ENCODE peak calls at places on chromosomes 7 and 10, in four cellular contexts. U is mesenchymal stem cell, Q is trophoblast cell, D is H9. Y is an unnamed sample.

GRCh38 chr7:124959676-124960075 is 30.1 kb upstream of the POT1 start:
- DNase-seq in U (no peak), D (no peak), Q (no peak), Y (no peak)

GRCh38 chr7:9939171-9939570 is 1034.5 kb upstream of the PHF14 start:
- DNase-seq in Q (no peak), D (no peak), U (peak; percentile 19), Y (no peak)

GRCh38 chr7:78924581-78924980 is 528.9 kb downstream of the MAGI2 start:
- DNase-seq in U (peak; percentile 42), D (no peak), Q (peak; percentile 71), Y (peak; percentile 17)

GRCh38 chr10:126391162-126391880 is 3.0 kb upstream of the ADAM12 start:
- DNase-seq in U (peak; percentile 91), D (no peak), Q (no peak), Y (no peak)

GRCh38 chr10:33309410-33309809 is 25.1 kb downstream of the NRP1 start:
- DNase-seq in D (no peak), U (no peak), Q (no peak), Y (no peak)

GRCh38 chr10:69318997-69319727 is 40.9 kb downstream of the HK1 start:
- DNase-seq in D (no peak), Q (peak; percentile 68), U (peak; percentile 80), Y (no peak)

GRCh38 chr10:48490576-48491345 is 114.1 kb downstream of the ARHGAP22 start:
- DNase-seq in D (no peak), U (no peak), Q (no peak), Y (no peak)

GRCh38 chr7:85806321-85806720 is 619.5 kb upstream of the SEMA3D start:
- DNase-seq in D (peak; percentile 53), U (no peak), Q (no peak), Y (no peak)

GRCh38 chr7:14420768-14421167 is 431.3 kb upstream of the ETV1 start:
- DNase-seq in U (no peak), Q (no peak), D (peak; percentile 39), Y (no peak)

GRCh38 chr10:43940898-43941777 is 292.5 kb upstream of the ZNF32 start:
- DNase-seq in Q (no peak), D (peak; percentile 7), U (no peak), Y (no peak)

DNA sequence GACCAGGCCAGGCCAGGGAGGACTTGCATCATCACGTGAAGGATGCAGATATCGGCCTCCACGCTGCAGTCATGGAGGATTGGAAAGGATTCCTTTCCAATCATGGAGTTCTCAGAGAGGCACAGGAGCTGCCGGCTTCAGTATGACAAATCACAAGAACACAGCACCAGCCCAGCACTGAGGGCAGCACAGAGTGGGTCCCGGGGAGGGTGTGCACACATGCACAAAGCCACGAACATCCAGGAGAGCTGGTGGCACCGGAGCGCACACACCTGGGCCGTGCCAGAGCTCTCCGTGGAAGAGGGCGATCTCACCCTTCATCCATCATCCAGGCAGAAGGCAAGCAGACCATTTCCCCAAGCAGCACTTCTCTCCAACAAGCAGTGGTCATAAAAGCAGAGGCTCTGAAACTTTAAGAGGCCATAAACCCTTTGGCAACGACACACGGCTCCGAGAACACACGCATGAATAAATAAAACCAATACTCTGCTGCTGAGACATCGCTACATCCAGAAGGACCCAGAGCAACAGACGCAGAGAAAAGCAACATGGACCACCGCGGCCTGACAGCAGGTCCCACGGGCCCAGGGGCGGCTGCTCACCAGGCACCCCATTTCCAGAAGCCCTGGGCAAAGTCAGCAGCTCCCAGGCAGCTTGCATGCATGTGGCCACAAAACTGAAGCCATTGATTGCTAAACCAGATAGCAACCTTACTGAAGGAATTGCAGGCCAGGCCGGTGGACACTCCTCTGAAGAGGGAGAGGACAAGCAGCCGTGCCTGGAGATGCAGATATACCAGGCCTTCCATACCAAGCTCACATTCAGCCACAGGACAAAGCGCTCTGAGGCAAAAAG is 180.8 kb downstream of the USP6NL start:
- DNase-seq in Q (no peak), U (no peak), D (peak; percentile 24), Y (no peak)
- H2BK12ac ChIP-seq in Q (no peak overlapping the region), U (no peak overlapping the region), D (no peak overlapping the region), Y (no peak overlapping the region)

DNA sequence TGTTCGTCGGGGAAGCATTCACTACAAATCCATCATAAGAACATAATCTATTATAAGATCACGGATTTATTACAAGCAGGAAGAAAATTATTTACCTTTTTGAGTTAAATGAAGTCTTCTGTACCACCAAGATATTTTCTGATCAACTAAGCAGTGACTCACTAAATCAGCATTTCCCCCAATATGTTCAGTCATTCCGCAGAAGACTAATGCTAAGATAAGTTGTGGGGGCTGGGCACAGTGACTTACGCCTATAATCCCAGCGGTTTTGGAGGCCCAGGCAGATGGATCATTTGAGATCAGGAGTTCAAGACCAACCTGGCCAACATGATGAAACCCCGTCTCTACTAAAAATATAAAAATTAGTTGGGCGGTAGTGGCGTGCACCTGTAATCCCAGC is 144.2 kb upstream of the EGR2 start:
- DNase-seq in Q (no peak), U (peak; percentile 12), D (no peak), Y (no peak)
- H3K9ac ChIP-seq in Q (no peak overlapping the region), U (no peak overlapping the region), D (no peak overlapping the region), Y (no peak overlapping the region)

DNA sequence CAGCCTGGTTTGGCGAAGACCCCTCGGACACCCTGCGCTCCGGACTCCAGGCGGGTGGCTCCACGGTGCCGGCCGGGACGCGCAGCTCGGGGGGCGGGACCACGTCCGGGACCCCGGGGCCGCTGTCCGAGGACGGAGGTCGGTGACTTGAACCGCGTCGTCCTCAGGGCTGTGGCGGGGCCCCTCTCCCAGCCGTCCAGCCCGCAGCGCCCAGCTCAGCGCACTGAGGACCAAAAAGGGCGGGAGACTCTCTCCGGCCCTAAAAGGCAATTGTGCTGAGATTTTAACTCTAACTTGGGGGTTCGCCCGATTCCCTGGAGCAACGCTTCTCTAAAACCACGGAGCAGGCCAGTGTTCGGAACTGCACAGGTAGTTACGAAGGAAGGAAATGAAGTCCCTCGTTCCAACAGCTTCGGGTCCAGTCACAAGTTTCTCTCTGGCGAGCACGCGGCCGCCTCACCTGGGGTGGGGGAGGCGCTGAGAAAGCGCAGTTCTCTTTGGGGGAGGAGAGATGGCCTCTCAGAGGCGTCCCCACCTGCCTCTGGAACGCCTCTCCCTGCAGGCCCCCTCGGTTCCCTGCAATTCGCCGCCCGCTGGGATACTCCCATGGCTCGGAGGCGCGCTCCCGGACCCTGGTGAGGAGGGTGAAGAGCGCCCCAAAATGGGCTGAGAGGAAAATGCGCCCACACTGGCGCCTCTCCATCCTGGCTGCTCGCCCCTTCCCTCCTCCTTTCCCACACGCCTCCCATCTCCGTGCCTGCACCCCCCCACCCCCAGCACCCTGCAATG is 352.7 kb downstream of the DNAJB6 start:
- DNase-seq in U (no peak), D (no peak), Q (no peak), Y (peak; percentile 49)
- H2BK12ac ChIP-seq in U (no peak overlapping the region), D (no peak overlapping the region), Q (no peak overlapping the region), Y (no peak overlapping the region)

GRCh38 chr10:6739530-6740174 is 159.6 kb upstream of the PRKCQ start:
- DNase-seq in U (no peak), D (no peak), Q (no peak), Y (no peak)

GRCh38 chr10:6738464-6738824 is 158.4 kb upstream of the PRKCQ start:
- DNase-seq in Q (no peak), D (no peak), U (no peak), Y (no peak)

GRCh38 chr10:6734286-6734685 is 154.2 kb upstream of the PRKCQ start:
- DNase-seq in D (no peak), U (no peak), Q (peak; percentile 56), Y (no peak)

GRCh38 chr10:6737080-6737641 is 157.1 kb upstream of the PRKCQ start:
- DNase-seq in U (no peak), Q (no peak), D (peak; percentile 68), Y (no peak)

DNA sequence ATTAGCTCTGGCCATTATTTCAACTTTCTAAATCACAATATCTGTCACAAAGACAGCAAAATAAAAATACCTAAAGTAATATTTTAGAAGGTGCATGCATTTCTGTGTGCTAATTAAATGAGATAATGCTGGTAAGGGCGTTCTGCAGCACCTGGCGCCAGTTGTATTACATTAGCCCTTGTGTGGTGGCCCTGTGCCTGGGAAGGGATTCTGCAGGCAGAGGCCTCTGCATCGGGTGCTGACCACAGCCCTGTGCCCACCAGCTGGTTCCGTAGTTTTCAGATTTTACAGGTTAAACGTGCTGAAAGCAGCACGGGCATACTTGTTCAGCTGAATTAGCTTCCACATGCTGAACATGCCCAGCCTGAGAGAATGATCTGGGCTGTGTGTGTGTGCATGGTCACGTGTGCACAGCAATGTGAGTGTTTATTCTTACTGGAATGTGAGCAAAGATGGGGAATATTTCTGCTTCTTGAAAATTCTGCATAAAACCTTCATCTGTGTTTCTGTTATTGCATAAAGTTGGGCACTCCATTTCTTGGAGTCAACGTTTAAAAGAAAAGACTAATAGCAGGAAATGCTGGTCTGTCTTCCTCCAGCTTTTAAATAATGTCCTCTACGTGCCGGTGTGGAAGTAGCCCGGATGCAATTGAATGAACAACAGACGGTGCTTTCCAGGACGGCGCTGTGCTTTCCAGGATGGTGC is 157.8 kb upstream of the PRKCQ start:
- DNase-seq in U (peak; percentile 64), Q (peak; percentile 76), D (no peak), Y (no peak)
- H3K9ac ChIP-seq in U (peak overlapping the region; percentile 7), Q (no peak overlapping the region), D (no peak overlapping the region), Y (no peak overlapping the region)

GRCh38 chr10:71547290-71547689 is 150.6 kb downstream of the CDH23 start:
- DNase-seq in U (no peak), D (no peak), Q (no peak), Y (no peak)

GRCh38 chr10:71548494-71548846 is 151.8 kb downstream of the CDH23 start:
- DNase-seq in Q (peak; percentile 38), D (no peak), U (peak; percentile 20), Y (no peak)

GRCh38 chr10:71545001-71545400 is 148.3 kb downstream of the CDH23 start:
- DNase-seq in Q (no peak), U (no peak), D (no peak), Y (no peak)

GRCh38 chr10:71547841-71548493 is 151.2 kb downstream of the CDH23 start:
- DNase-seq in U (peak; percentile 73), Q (no peak), D (no peak), Y (no peak)

DNA sequence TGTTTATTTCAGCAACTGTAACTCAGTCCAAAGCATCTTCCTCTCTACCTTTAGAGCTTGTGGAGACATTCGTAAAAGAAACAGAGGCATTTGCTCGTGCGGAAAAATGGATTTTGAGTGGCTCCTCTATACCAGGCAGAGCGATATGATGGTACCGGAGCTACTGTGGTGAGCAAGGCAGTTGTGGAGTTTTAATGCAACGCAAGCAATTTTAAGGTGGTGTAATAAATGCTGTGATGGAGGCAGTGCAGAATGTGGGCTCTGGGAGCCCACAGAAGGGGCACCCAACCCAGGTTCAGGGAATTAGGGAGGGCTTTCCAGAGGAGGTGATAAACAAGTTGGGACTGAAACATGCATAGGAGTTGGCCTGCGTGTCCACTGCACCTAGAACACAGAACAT is 149.5 kb downstream of the CDH23 start:
- DNase-seq in U (no peak), D (no peak), Q (no peak), Y (no peak)
- H2BK12ac ChIP-seq in U (no peak overlapping the region), D (no peak overlapping the region), Q (no peak overlapping the region), Y (no peak overlapping the region)

DNA sequence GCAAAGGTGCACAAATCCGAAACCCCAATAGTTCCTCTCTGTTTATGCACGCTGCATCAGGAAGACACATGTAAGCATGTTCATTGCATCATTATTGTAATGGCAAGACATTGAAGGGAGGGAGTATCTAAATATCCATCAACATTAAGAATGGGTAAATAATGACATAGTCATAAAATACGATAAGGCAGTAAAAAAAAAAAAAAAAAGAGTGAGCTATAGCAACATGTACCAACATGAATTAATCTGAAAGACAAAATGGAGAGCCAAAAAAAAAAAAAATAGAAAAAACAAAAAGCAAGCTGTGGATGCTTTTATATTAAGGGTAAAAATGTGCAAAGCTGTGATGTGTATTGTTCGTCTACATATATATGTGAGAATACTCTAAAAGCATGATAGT is 70.2 kb upstream of the ABLIM1 start:
- DNase-seq in U (no peak), D (no peak), Q (no peak), Y (no peak)
- H3K9ac ChIP-seq in U (no peak overlapping the region), D (no peak overlapping the region), Q (no peak overlapping the region), Y (no peak overlapping the region)